ENCODE peak calls at places on chromosomes 13 and 19, in ten cellular contexts. One of them, this sample, is unnamed.

GRCh38 chr13:26335158-26335557 is 81.2 kb downstream of the CDK8 start:
- DNase-seq in mucosa of descending colon: no peak
- DNase-seq in breast epithelium: no peak
- DNase-seq in hypothalamus: no peak
- DNase-seq in stimulated activated CD4-positive, alpha-beta T cell treated with anti-CD3 and anti-CD28 coated beads, Interleukin-4, amount 100 ng/mL, for 1 hour: no peak
- DNase-seq in Karpas-422: no peak
- DNase-seq in left cardiac atrium: no peak
- DNase-seq in NCI-H526: no peak
- DNase-seq in dermis blood vessel endothelial cell: no peak
- DNase-seq in amniotic stem cell: no peak
- DNase-seq in this sample: no peak

GRCh38 chr13:51801631-51802099 is 2.3 kb downstream of the DHRS12 start:
- DNase-seq in mucosa of descending colon: peak; percentile 88
- DNase-seq in breast epithelium: peak; percentile 78
- DNase-seq in hypothalamus: peak; percentile 65
- DNase-seq in stimulated activated CD4-positive, alpha-beta T cell treated with anti-CD3 and anti-CD28 coated beads, Interleukin-4, amount 100 ng/mL, for 1 hour: no peak
- DNase-seq in Karpas-422: no peak
- DNase-seq in left cardiac atrium: peak; percentile 85
- DNase-seq in NCI-H526: no peak
- DNase-seq in dermis blood vessel endothelial cell: peak; percentile 71
- DNase-seq in amniotic stem cell: no peak
- DNase-seq in this sample: peak; percentile 63

GRCh38 chr19:10936661-10937084 is 8.1 kb downstream of the TIMM29 start:
- DNase-seq in mucosa of descending colon: peak; percentile 81
- DNase-seq in breast epithelium: no peak
- DNase-seq in hypothalamus: peak; percentile 19
- DNase-seq in stimulated activated CD4-positive, alpha-beta T cell treated with anti-CD3 and anti-CD28 coated beads, Interleukin-4, amount 100 ng/mL, for 1 hour: no peak
- DNase-seq in Karpas-422: peak; percentile 90
- DNase-seq in left cardiac atrium: no peak
- DNase-seq in NCI-H526: peak; percentile 38
- DNase-seq in dermis blood vessel endothelial cell: peak; percentile 88
- DNase-seq in amniotic stem cell: peak; percentile 74
- DNase-seq in this sample: peak; percentile 91

GRCh38 chr13:80339841-80340642 is 884 bp downstream of the SPRY2 start:
- DNase-seq in mucosa of descending colon: peak; percentile 68
- DNase-seq in breast epithelium: peak; percentile 27
- DNase-seq in hypothalamus: peak; percentile 43
- DNase-seq in stimulated activated CD4-positive, alpha-beta T cell treated with anti-CD3 and anti-CD28 coated beads, Interleukin-4, amount 100 ng/mL, for 1 hour: no peak
- DNase-seq in Karpas-422: no peak
- DNase-seq in left cardiac atrium: peak; percentile 64
- DNase-seq in NCI-H526: peak; percentile 72
- DNase-seq in dermis blood vessel endothelial cell: peak; percentile 64
- DNase-seq in amniotic stem cell: no peak
- DNase-seq in this sample: peak; percentile 56

GRCh38 chr13:93881418-93881817 is 598.1 kb downstream of the DCT start:
- DNase-seq in mucosa of descending colon: no peak
- DNase-seq in breast epithelium: no peak
- DNase-seq in hypothalamus: no peak
- DNase-seq in stimulated activated CD4-positive, alpha-beta T cell treated with anti-CD3 and anti-CD28 coated beads, Interleukin-4, amount 100 ng/mL, for 1 hour: no peak
- DNase-seq in Karpas-422: no peak
- DNase-seq in left cardiac atrium: no peak
- DNase-seq in NCI-H526: no peak
- DNase-seq in dermis blood vessel endothelial cell: no peak
- DNase-seq in amniotic stem cell: no peak
- DNase-seq in this sample: no peak

GRCh38 chr19:12095111-12095790 is 30.7 kb downstream of the ZNF844 start:
- DNase-seq in mucosa of descending colon: no peak
- DNase-seq in breast epithelium: no peak
- DNase-seq in hypothalamus: no peak
- DNase-seq in stimulated activated CD4-positive, alpha-beta T cell treated with anti-CD3 and anti-CD28 coated beads, Interleukin-4, amount 100 ng/mL, for 1 hour: no peak
- DNase-seq in Karpas-422: no peak
- DNase-seq in left cardiac atrium: no peak
- DNase-seq in NCI-H526: no peak
- DNase-seq in dermis blood vessel endothelial cell: no peak
- DNase-seq in amniotic stem cell: no peak
- DNase-seq in this sample: no peak

GRCh38 chr13:80235559-80236296 is 105.2 kb downstream of the SPRY2 start:
- DNase-seq in mucosa of descending colon: peak; percentile 35
- DNase-seq in breast epithelium: no peak
- DNase-seq in hypothalamus: no peak
- DNase-seq in stimulated activated CD4-positive, alpha-beta T cell treated with anti-CD3 and anti-CD28 coated beads, Interleukin-4, amount 100 ng/mL, for 1 hour: no peak
- DNase-seq in Karpas-422: no peak
- DNase-seq in left cardiac atrium: no peak
- DNase-seq in NCI-H526: no peak
- DNase-seq in dermis blood vessel endothelial cell: peak; percentile 93
- DNase-seq in amniotic stem cell: no peak
- DNase-seq in this sample: no peak

GRCh38 chr19:46963093-46963734 is 56.4 kb upstream of the NPAS1 start:
- DNase-seq in mucosa of descending colon: no peak
- DNase-seq in breast epithelium: no peak
- DNase-seq in hypothalamus: no peak
- DNase-seq in stimulated activated CD4-positive, alpha-beta T cell treated with anti-CD3 and anti-CD28 coated beads, Interleukin-4, amount 100 ng/mL, for 1 hour: no peak
- DNase-seq in Karpas-422: no peak
- DNase-seq in left cardiac atrium: no peak
- DNase-seq in NCI-H526: no peak
- DNase-seq in dermis blood vessel endothelial cell: peak; percentile 87
- DNase-seq in amniotic stem cell: peak; percentile 83
- DNase-seq in this sample: no peak

GRCh38 chr13:105937451-105937850 is 598.0 kb downstream of the EFNB2 start:
- DNase-seq in mucosa of descending colon: no peak
- DNase-seq in breast epithelium: no peak
- DNase-seq in hypothalamus: no peak
- DNase-seq in stimulated activated CD4-positive, alpha-beta T cell treated with anti-CD3 and anti-CD28 coated beads, Interleukin-4, amount 100 ng/mL, for 1 hour: no peak
- DNase-seq in Karpas-422: no peak
- DNase-seq in left cardiac atrium: no peak
- DNase-seq in NCI-H526: no peak
- DNase-seq in dermis blood vessel endothelial cell: no peak
- DNase-seq in amniotic stem cell: no peak
- DNase-seq in this sample: peak; percentile 78

GRCh38 chr13:113585828-113586355 is 1.3 kb downstream of the TFDP1 start:
- DNase-seq in mucosa of descending colon: no peak
- DNase-seq in breast epithelium: no peak
- DNase-seq in hypothalamus: no peak
- DNase-seq in stimulated activated CD4-positive, alpha-beta T cell treated with anti-CD3 and anti-CD28 coated beads, Interleukin-4, amount 100 ng/mL, for 1 hour: no peak
- DNase-seq in Karpas-422: no peak
- DNase-seq in left cardiac atrium: no peak
- DNase-seq in NCI-H526: no peak
- DNase-seq in dermis blood vessel endothelial cell: no peak
- DNase-seq in amniotic stem cell: no peak
- DNase-seq in this sample: no peak

GRCh38 chr19:4519521-4520277 is 1.4 kb upstream of the PLIN4 start:
- DNase-seq in mucosa of descending colon: no peak
- DNase-seq in breast epithelium: peak; percentile 33
- DNase-seq in hypothalamus: no peak
- DNase-seq in stimulated activated CD4-positive, alpha-beta T cell treated with anti-CD3 and anti-CD28 coated beads, Interleukin-4, amount 100 ng/mL, for 1 hour: no peak
- DNase-seq in Karpas-422: no peak
- DNase-seq in left cardiac atrium: peak; percentile 62
- DNase-seq in NCI-H526: no peak
- DNase-seq in dermis blood vessel endothelial cell: no peak
- DNase-seq in amniotic stem cell: no peak
- DNase-seq in this sample: no peak

GRCh38 chr19:18444513-18444912 is 6.6 kb upstream of the ISYNA1 start:
- DNase-seq in mucosa of descending colon: no peak
- DNase-seq in breast epithelium: no peak
- DNase-seq in hypothalamus: no peak
- DNase-seq in stimulated activated CD4-positive, alpha-beta T cell treated with anti-CD3 and anti-CD28 coated beads, Interleukin-4, amount 100 ng/mL, for 1 hour: no peak
- DNase-seq in Karpas-422: no peak
- DNase-seq in left cardiac atrium: no peak
- DNase-seq in NCI-H526: no peak
- DNase-seq in dermis blood vessel endothelial cell: no peak
- DNase-seq in amniotic stem cell: no peak
- DNase-seq in this sample: no peak

GRCh38 chr19:44644391-44645016 is 794 bp downstream of the PVR start:
- DNase-seq in mucosa of descending colon: peak; percentile 45
- DNase-seq in breast epithelium: peak; percentile 21
- DNase-seq in hypothalamus: no peak
- DNase-seq in stimulated activated CD4-positive, alpha-beta T cell treated with anti-CD3 and anti-CD28 coated beads, Interleukin-4, amount 100 ng/mL, for 1 hour: no peak
- DNase-seq in Karpas-422: no peak
- DNase-seq in left cardiac atrium: peak; percentile 37
- DNase-seq in NCI-H526: peak; percentile 53
- DNase-seq in dermis blood vessel endothelial cell: peak; percentile 64
- DNase-seq in amniotic stem cell: peak; percentile 20
- DNase-seq in this sample: peak; percentile 87

GRCh38 chr19:49553451-49554271 is 25.9 kb downstream of the RCN3 start:
- DNase-seq in mucosa of descending colon: peak; percentile 81
- DNase-seq in breast epithelium: no peak
- DNase-seq in hypothalamus: no peak
- DNase-seq in stimulated activated CD4-positive, alpha-beta T cell treated with anti-CD3 and anti-CD28 coated beads, Interleukin-4, amount 100 ng/mL, for 1 hour: peak; percentile 58
- DNase-seq in Karpas-422: peak; percentile 41
- DNase-seq in left cardiac atrium: no peak
- DNase-seq in NCI-H526: no peak
- DNase-seq in dermis blood vessel endothelial cell: peak; percentile 86
- DNase-seq in amniotic stem cell: peak; percentile 22
- DNase-seq in this sample: no peak